ENCODE peak calls at places on chromosomes 4 and X, in seven cellular contexts. X is GM13977, F is fibroblast of pulmonary artery, L is RWPE1, P is HepG2, Q is choroid plexus epithelial cell, Z is RWPE2. U is an unnamed sample.

GRCh38 chr4:10075158-10075863 is 41.3 kb downstream of the WDR1 start:
- DNase-seq in Z (peak; percentile 44), L (no peak), X (no peak), Q (peak; percentile 82), F (no peak), P (no peak), U (no peak)

GRCh38 chr4:86233681-86234080 is 126.2 kb downstream of the MAPK10 start:
- DNase-seq in F (peak; percentile 72), X (no peak), P (no peak), Z (no peak), Q (peak; percentile 41), L (peak; percentile 25), U (no peak)

GRCh38 chr4:38323141-38323634 is 340.8 kb upstream of the KLF3 start:
- DNase-seq in Z (no peak), P (no peak), Q (peak; percentile 70), F (peak; percentile 75), L (no peak), X (peak; percentile 21), U (no peak)

GRCh38 chrX:133045986-133046385 is 50.9 kb downstream of the USP26 start:
- DNase-seq in P (peak; percentile 2), Z (no peak), X (peak; percentile 14), Q (peak; percentile 51), F (no peak), L (peak; percentile 8), U (no peak)

GRCh38 chr4:1045595-1046201 is 34.3 kb downstream of the FGFRL1 start:
- DNase-seq in Z (no peak), Q (no peak), P (no peak), L (no peak), X (no peak), F (no peak), U (no peak)

GRCh38 chr4:6472008-6472386 is 417 bp downstream of the PPP2R2C start:
- DNase-seq in X (no peak), P (no peak), F (no peak), L (no peak), Z (no peak), Q (no peak), U (peak; percentile 21)

GRCh38 chr4:110049951-110050925 is 137.6 kb downstream of the EGF start:
- DNase-seq in P (peak; percentile 30), Q (peak; percentile 74), L (peak; percentile 42), Z (no peak), F (peak; percentile 62), X (peak; percentile 40), U (peak; percentile 47)

GRCh38 chr4:172813359-172813923 is 355.2 kb upstream of the GALNT7 start:
- DNase-seq in X (peak; percentile 6), L (no peak), F (no peak), Z (no peak), Q (peak; percentile 22), P (no peak), U (no peak)

GRCh38 chr4:175298119-175298518 is 380.0 kb downstream of the ADAM29 start:
- DNase-seq in X (no peak), P (no peak), F (no peak), Q (peak; percentile 64), Z (no peak), L (no peak), U (no peak)

GRCh38 chrX:102976793-102977495 is 39.9 kb downstream of the RAB40AL start:
- DNase-seq in F (peak; percentile 2), P (no peak), L (peak; percentile 47), Z (no peak), Q (peak; percentile 7), X (no peak), U (no peak)

GRCh38 chr4:47669946-47670345 is 167.9 kb downstream of the CORIN start:
- DNase-seq in Q (peak; percentile 69), L (no peak), F (no peak), P (no peak), Z (no peak), X (no peak), U (no peak)

GRCh38 chr4:156677136-156677535 is 294.5 kb downstream of the PDGFC start:
- DNase-seq in Q (peak; percentile 71), Z (no peak), P (peak; percentile 38), F (peak; percentile 65), X (no peak), L (peak; percentile 23), U (peak; percentile 20)

GRCh38 chr4:143133966-143134365 is 50.8 kb upstream of the USP38 start:
- DNase-seq in L (no peak), Z (no peak), F (no peak), X (no peak), Q (no peak), P (no peak), U (no peak)

GRCh38 chr4:22679518-22679897 is 13.2 kb upstream of the GBA3 start:
- DNase-seq in L (no peak), F (peak; percentile 21), Q (no peak), P (no peak), X (no peak), Z (no peak), U (no peak)

GRCh38 chr4:151455212-151455611 is 46.2 kb downstream of the FHIP1A start:
- DNase-seq in Q (peak; percentile 7), P (no peak), X (no peak), Z (no peak), F (no peak), L (no peak), U (no peak)

DNA sequence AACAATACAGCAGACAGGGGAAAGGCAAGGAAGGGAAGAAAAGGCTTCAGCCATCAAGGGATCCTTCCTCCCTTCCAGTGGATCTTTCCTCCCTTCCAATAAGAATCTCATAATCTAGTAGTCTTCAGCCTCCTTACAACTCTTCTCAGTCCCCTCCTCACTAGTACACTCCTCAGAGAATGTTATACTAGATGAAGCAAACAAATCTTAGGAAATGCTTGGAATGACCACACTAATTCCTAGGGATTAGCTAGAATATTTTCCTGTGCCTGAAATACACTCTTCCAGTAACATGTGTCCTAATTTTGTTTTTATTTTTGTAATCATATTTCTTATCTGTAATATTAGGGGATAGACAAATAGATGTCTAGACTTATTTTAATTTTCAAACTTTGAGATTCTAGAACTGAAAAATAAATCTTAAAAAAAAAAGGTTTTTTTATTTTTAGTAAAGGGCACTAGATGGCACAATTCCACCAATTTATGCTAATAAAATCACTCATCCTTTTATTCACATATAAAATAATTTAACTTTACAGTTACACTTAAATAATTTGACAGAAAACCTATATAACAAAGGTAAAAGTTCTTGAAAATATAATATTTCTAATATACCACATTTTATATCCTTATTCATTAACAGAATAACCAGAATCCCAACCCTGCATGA is 7.0 kb upstream of the STPG2 start:
- DNase-seq in F (peak; percentile 44), P (no peak), Q (peak; percentile 42), L (no peak), Z (no peak), X (no peak), U (no peak)
- TF ChIP-seq CTCF in F (peak; percentile 12), P (no peak), Q (peak; percentile 18), L (no peak), Z (peak; percentile 60), X (no peak), U (no peak)

GRCh38 chr4:78774395-78774794 is 1.8 kb upstream of the BMP2K start:
- DNase-seq in P (no peak), L (no peak), X (peak; percentile 36), Z (no peak), Q (no peak), F (no peak), U (peak; percentile 30)

GRCh38 chr4:78777556-78777900 is 1.4 kb downstream of the BMP2K start:
- DNase-seq in X (no peak), P (no peak), L (no peak), F (no peak), Z (no peak), Q (no peak), U (no peak)

GRCh38 chr4:78775278-78776030 is 696 bp upstream of the BMP2K start:
- DNase-seq in X (peak; percentile 90), L (peak; percentile 80), Z (peak; percentile 78), F (peak; percentile 85), Q (peak; percentile 86), P (peak; percentile 71), U (peak; percentile 87)

GRCh38 chr4:78776729-78777555 is 792 bp downstream of the BMP2K start:
- DNase-seq in Z (peak; percentile 65), L (peak; percentile 82), X (peak; percentile 45), F (peak; percentile 56), P (peak; percentile 52), Q (peak; percentile 55), U (peak; percentile 35)

GRCh38 chr4:78776031-78776728 is at the start of gene BMP2K:
- DNase-seq in F (peak; percentile 75), Q (peak; percentile 79), X (peak; percentile 90), L (peak; percentile 82), Z (peak; percentile 70), P (peak; percentile 57), U (peak; percentile 90)
- TF ChIP-seq CTCF in F (no peak), Q (no peak), X (peak; percentile 18), L (no peak), Z (no peak), P (no peak), U (no peak)

GRCh38 chr4:115906428-115906827 is 793.0 kb upstream of the NDST4 start:
- DNase-seq in X (no peak), Z (no peak), Q (no peak), P (no peak), L (no peak), F (no peak), U (no peak)
- TF ChIP-seq CTCF in X (no peak), Z (no peak), Q (no peak), P (no peak), L (no peak), F (no peak), U (no peak)

GRCh38 chrX:9466711-9467110 is 1.9 kb downstream of the TBL1X start:
- DNase-seq in X (no peak), Q (no peak), F (no peak), Z (no peak), P (no peak), L (no peak), U (no peak)

GRCh38 chrX:9467181-9467580 is 2.3 kb downstream of the TBL1X start:
- DNase-seq in X (no peak), L (no peak), F (no peak), Z (no peak), Q (no peak), P (no peak), U (no peak)

GRCh38 chrX:9466115-9466495 is 1.2 kb downstream of the TBL1X start:
- DNase-seq in X (no peak), F (no peak), P (no peak), Q (no peak), L (no peak), Z (no peak), U (no peak)

GRCh38 chrX:9465380-9466114 is 689 bp downstream of the TBL1X start:
- DNase-seq in Z (no peak), X (peak; percentile 48), P (no peak), Q (no peak), L (no peak), F (no peak), U (peak; percentile 42)

DNA sequence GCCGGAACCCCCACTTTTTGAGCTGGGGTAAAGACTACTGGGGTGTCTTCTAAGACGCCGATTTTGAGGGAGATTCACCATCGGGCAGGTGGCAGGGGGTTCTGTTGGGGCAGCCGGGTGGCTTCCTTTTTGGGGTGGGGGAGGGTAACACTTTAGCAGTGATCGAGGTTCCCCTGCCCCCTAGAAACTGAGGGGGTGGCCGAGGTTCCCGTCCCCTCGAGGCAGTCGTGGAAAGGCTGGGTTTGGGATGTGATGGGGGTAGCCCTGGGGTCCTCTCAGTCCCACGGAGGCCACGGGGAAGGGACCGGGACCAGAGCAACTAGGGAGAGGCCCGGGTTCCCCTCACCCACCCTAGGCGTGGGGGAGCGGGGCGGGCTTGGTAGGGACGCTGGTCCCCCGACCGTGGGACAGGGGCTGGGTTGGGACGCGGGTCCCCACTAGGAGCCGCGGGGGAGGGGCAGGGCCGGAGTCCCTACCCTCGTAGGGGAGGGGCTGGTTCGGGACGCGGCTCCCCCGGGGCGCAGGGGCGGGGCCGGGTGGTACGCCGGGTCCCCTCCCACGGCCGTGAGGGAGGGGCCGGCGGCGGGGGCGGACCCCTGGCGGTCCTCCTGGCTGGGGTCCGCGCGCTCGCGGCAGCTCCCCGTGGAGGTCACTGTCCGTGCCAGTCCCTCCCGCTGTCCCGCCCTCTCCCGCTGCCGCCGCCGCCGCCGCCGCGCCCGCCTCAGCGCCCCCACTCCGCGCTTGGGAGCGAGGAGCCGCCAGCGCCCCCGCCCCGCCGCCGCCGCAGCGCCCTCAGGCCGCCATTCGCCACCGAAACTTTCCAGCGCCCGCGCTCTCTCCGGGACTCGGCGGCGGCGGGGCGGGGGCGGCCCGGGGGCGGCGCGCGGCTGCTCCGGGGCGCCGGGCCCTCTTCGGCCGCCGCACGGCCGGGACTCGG is at the start of gene TBL1X:
- DNase-seq in P (peak; percentile 37), X (peak; percentile 74), L (no peak), Q (peak; percentile 19), F (peak; percentile 40), Z (no peak), U (peak; percentile 66)
- TF ChIP-seq CTCF in P (no peak), X (no peak), L (no peak), Q (no peak), F (no peak), Z (no peak), U (no peak)